ENCODE peak calls at places on chromosome 22, in five cellular contexts. Y is anterior cingulate cortex; I is stimulated activated CD4-positive, alpha-beta T cell treated with anti-CD3 and anti-CD28 coated beads, Interleukin-1b, Interleukin-23, amount 100 ng/mL, for 48 hours; U is RWPE1; M is GM13976. H is an unnamed sample.

GRCh38 chr22:41539146-41540005 is 4.9 kb downstream of the POLR3H start:
- DNase-seq in U (no peak), I (no peak), Y (no peak), M (no peak), H (no peak)

GRCh38 chr22:25475554-25476022 is 88.9 kb upstream of the GRK3 start:
- DNase-seq in M (no peak), Y (peak), U (no peak), I (no peak), H (no peak)

GRCh38 chr22:49310354-49310753 is 517.3 kb downstream of the BRD1 start:
- DNase-seq in M (no peak), I (no peak), U (no peak), Y (no peak), H (no peak)

GRCh38 chr22:28882545-28882877 is 861 bp upstream of the ZNRF3 start:
- DNase-seq in U (no peak), Y (no peak), M (no peak), I (peak), H (no peak)

GRCh38 chr22:41263704-41264103 is 22.3 kb downstream of the RANGAP1 start:
- DNase-seq in I (no peak), M (no peak), U (no peak), Y (no peak), H (no peak)

GRCh38 chr22:19108807-19109197 is 13.4 kb downstream of the DGCR2 start:
- DNase-seq in Y (no peak), M (no peak), U (no peak), I (no peak), H (no peak)

GRCh38 chr22:36155702-36156101 is 4.9 kb downstream of the APOL3 start:
- DNase-seq in Y (peak), U (no peak), M (no peak), I (no peak), H (no peak)

GRCh38 chr22:25880524-25880923 is 138.5 kb downstream of the MYO18B start:
- DNase-seq in U (no peak), M (no peak), I (no peak), Y (no peak), H (no peak)

GRCh38 chr22:46968359-46968740 is 205.9 kb downstream of the TBC1D22A start:
- DNase-seq in Y (no peak), I (no peak), M (no peak), U (no peak), H (no peak)

GRCh38 chr22:19880786-19881569 is 26.3 kb upstream of the GNB1L start:
- DNase-seq in U (peak), Y (peak), I (no peak), M (no peak), H (no peak)

GRCh38 chr22:39389420-39389819 is 10.2 kb upstream of the TAB1 start:
- DNase-seq in I (no peak), M (no peak), Y (no peak), U (no peak), H (no peak)

GRCh38 chr22:48603621-48604320 is 1223.9 kb downstream of the BRD1 start:
- DNase-seq in U (no peak), M (no peak), I (no peak), Y (no peak), H (no peak)